ENCODE peak calls at places on chromosomes 4 and X, in six cellular contexts. W, J, L, T, Z and X are unnamed samples.

GRCh38 chr4:124000233-124000632 is 603.6 kb downstream of the SPRY1 start:
- DNase-seq in T (no peak), Z (no peak), J (no peak), W (no peak), L (no peak), X (no peak)

GRCh38 chr4:73922766-73923630 is 53.8 kb downstream of the CXCL1 start:
- DNase-seq in J (no peak), T (no peak), W (no peak), L (no peak), Z (no peak), X (no peak)

GRCh38 chr4:127632420-127633403 is at the start of gene INTU:
- DNase-seq in W (peak; percentile 93), T (peak; percentile 87), J (peak; percentile 96), Z (peak; percentile 84), L (peak; percentile 88), X (peak; percentile 92)

GRCh38 chr4:77177196-77177595 is 20.2 kb downstream of the CCNG2 start:
- DNase-seq in Z (no peak), J (no peak), L (no peak), W (no peak), T (no peak), X (no peak)

GRCh38 chrX:8832582-8833378 is 31.6 kb upstream of the FAM9A start:
- DNase-seq in L (no peak), Z (no peak), T (no peak), W (no peak), J (no peak), X (no peak)

GRCh38 chrX:2406891-2407518 is 93.8 kb downstream of the DHRSX start:
- DNase-seq in J (no peak), W (no peak), L (no peak), T (no peak), Z (no peak), X (no peak)

GRCh38 chr4:6855692-6856297 is 53.8 kb upstream of the TBC1D14 start:
- DNase-seq in L (no peak), J (no peak), T (peak; percentile 19), Z (no peak), W (no peak), X (no peak)

GRCh38 chr4:6891436-6892170 is 18.0 kb upstream of the TBC1D14 start:
- DNase-seq in W (no peak), Z (no peak), L (no peak), J (no peak), T (no peak), X (no peak)

GRCh38 chr4:26576171-26576829 is 7.6 kb upstream of the TBC1D19 start:
- DNase-seq in L (no peak), T (no peak), W (no peak), J (no peak), Z (no peak), X (no peak)

GRCh38 chr4:21470531-21470930 is 478.0 kb downstream of the KCNIP4 start:
- DNase-seq in L (no peak), Z (no peak), W (no peak), T (no peak), J (no peak), X (no peak)

GRCh38 chr4:119321921-119322687 is at the start of gene FABP2:
- DNase-seq in L (no peak), J (no peak), T (no peak), Z (no peak), W (no peak), X (no peak)

GRCh38 chrX:153102436-153102835 is 30.2 kb downstream of the PNMA6A start:
- DNase-seq in L (no peak), Z (no peak), T (no peak), W (no peak), J (no peak), X (no peak)

GRCh38 chr4:111641813-111642579 is 503.3 kb upstream of the FAM241A start:
- DNase-seq in Z (peak; percentile 47), J (peak; percentile 33), T (peak; percentile 45), L (no peak), W (no peak), X (peak; percentile 54)

GRCh38 chr4:76548704-76549103 is 113.7 kb downstream of the SHROOM3 start:
- DNase-seq in L (no peak), W (no peak), Z (no peak), J (no peak), T (no peak), X (no peak)

GRCh38 chrX:103565752-103566151 is 19.6 kb upstream of the TCEAL4 start:
- DNase-seq in J (no peak), W (no peak), T (no peak), Z (no peak), L (no peak), X (no peak)

GRCh38 chr4:176478076-176478475 is 158.3 kb downstream of the SPCS3 start:
- DNase-seq in W (no peak), J (no peak), T (no peak), L (no peak), Z (no peak), X (no peak)

GRCh38 chrX:11100281-11101035 is 10.7 kb upstream of the HCCS start:
- DNase-seq in T (peak; percentile 36), W (peak; percentile 14), J (no peak), Z (no peak), L (no peak), X (peak; percentile 52)

GRCh38 chrX:155768036-155768769 is 112.9 kb upstream of the VAMP7 start:
- DNase-seq in L (no peak), J (no peak), Z (no peak), T (peak; percentile 4), W (no peak), X (no peak)

GRCh38 chr4:168562021-168562691 is 65.3 kb downstream of the PALLD start:
- DNase-seq in Z (no peak), T (no peak), W (no peak), L (no peak), J (no peak), X (no peak)

GRCh38 chr4:128600996-128601857 is 208.3 kb upstream of the JADE1 start:
- DNase-seq in Z (peak; percentile 44), J (peak; percentile 77), L (peak; percentile 25), T (peak; percentile 48), W (peak; percentile 82), X (peak; percentile 69)

GRCh38 chr4:6566582-6567190 is 8.3 kb upstream of the MAN2B2 start:
- DNase-seq in J (no peak), T (no peak), L (no peak), Z (no peak), W (no peak), X (no peak)

GRCh38 chr4:156291317-156291716 is 337.7 kb upstream of the CTSO start:
- DNase-seq in J (no peak), Z (no peak), T (no peak), L (no peak), W (no peak), X (no peak)

DNA sequence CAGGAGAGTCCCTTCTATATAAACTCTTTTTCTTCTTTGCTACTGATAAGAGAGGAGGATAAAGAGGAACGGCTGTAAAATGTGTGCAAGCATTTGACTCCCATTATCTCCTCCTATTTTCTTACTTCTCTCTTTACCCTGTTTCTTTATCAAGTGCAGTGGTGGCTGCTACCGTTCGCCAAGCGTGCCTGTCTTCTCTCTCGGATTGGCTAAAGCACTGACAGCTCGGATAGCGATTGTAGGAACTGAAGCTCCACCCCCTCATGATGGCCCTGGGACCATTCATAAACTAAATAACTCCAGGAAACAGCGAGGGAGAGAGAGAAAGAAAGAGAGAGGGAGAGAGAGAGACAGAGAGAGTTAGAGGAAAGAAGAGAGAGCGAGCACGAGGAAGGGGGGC is 340 bp upstream of the MAB21L2 start:
- DNase-seq in L (no peak), W (no peak), Z (no peak), T (no peak), J (peak; percentile 24), X (no peak)
- TF ChIP-seq POLR2A in L (no peak), W (no peak), Z (no peak), T (no peak), J (no peak), X (no peak)

GRCh38 chr4:181685461-181685860 is 557.7 kb upstream of the TENM3 start:
- DNase-seq in T (no peak), W (no peak), L (no peak), Z (no peak), J (no peak), X (no peak)

GRCh38 chr4:181688416-181688815 is 554.8 kb upstream of the TENM3 start:
- DNase-seq in L (no peak), Z (no peak), J (no peak), T (no peak), W (no peak), X (no peak)

GRCh38 chr4:181685911-181686310 is 557.3 kb upstream of the TENM3 start:
- DNase-seq in Z (no peak), L (no peak), W (no peak), J (no peak), T (no peak), X (no peak)

GRCh38 chr4:181687116-181687515 is 556.1 kb upstream of the TENM3 start:
- DNase-seq in L (no peak), J (no peak), W (no peak), Z (no peak), T (no peak), X (no peak)

GRCh38 chr4:181684310-181684709 is 558.9 kb upstream of the TENM3 start:
- DNase-seq in W (no peak), Z (no peak), L (no peak), T (no peak), J (no peak), X (no peak)
- H3K4me1 ChIP-seq in W (no peaks in the 10 kb centered on the region), Z (no peaks in the 10 kb centered on the region), L (no peaks in the 10 kb centered on the region), T (no peaks in the 10 kb centered on the region), J (no peaks in the 10 kb centered on the region), X (no peaks in the 10 kb centered on the region)

GRCh38 chr4:101356928-101357327 is 9.6 kb upstream of the PPP3CA start:
- DNase-seq in W (no peak), L (no peak), J (no peak), Z (no peak), T (peak; percentile 28), X (no peak)

GRCh38 chr4:101355767-101356702 is 8.7 kb upstream of the PPP3CA start:
- DNase-seq in T (peak; percentile 41), L (no peak), Z (no peak), J (no peak), W (no peak), X (no peak)

GRCh38 chr4:101355246-101355645 is 7.9 kb upstream of the PPP3CA start:
- DNase-seq in W (no peak), Z (no peak), T (no peak), L (no peak), J (no peak), X (no peak)

DNA sequence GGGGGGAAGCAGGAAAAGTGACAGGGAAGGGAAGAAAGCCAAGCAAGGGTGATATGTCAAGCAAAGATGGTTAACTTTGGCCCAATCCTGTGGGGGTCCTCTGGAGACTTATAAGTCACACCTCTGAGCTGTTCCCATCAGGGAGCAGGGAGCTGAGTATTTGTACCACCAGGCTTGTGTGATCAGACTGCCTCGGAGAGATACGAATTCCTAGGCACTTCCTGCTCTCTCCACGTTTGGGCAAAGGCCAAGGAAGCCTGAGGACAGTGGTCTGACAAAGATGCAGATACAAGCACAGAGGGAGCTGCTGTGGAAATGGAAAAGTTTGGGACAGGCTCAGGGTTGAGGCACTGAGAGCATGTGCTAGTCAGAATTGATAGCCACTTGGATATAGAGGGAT is 10.4 kb upstream of the PPP3CA start:
- DNase-seq in W (no peak), L (no peak), Z (no peak), T (no peak), J (no peak), X (no peak)
- H3K27ac ChIP-seq in W (no peak overlapping the region), L (no peak overlapping the region), Z (no peak overlapping the region), T (peak overlapping the region; percentile 95), J (no peak overlapping the region), X (no peak overlapping the region)

DNA sequence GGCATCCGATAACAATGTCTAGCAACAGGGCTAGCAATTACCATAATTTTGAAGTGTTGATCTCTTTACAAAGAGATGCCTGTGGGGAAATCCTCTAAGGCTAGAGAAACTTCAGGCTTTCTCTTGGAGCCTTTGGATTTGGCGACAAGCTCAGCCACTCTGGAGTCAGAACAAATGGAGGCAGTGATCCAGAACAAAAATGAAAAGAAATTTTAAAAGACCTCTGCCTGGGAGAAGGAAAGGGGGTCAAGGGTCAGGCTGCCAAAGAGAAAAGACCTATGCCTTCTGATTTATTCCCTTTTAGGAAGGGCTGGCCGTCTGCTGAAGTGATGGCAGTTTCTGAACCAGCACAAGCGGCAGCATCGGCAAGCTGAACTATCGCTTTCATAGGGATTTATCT is 140.8 kb upstream of the SFRP2 start:
- DNase-seq in Z (no peak), L (no peak), J (no peak), W (no peak), T (no peak), X (no peak)
- TF ChIP-seq POLR2A in Z (no peak), L (no peak), J (no peak), W (no peak), T (no peak), X (no peak)